ENCODE peak calls at places on chromosome 14, in four cellular contexts. One of them, this sample, is unnamed.

GRCh38 chr14:98798099-98798498 is 473.9 kb downstream of the BCL11B start:
- DNase-seq in progenitor cell of endocrine pancreas: no peak
- DNase-seq in psoas muscle: no peak
- DNase-seq in B cell: no peak
- DNase-seq in this sample: no peak

GRCh38 chr14:36655963-36656768 is 5.5 kb upstream of the PAX9 start:
- DNase-seq in progenitor cell of endocrine pancreas: peak
- DNase-seq in psoas muscle: no peak
- DNase-seq in B cell: no peak
- DNase-seq in this sample: peak

GRCh38 chr14:56888274-56888673 is 78.0 kb upstream of the OTX2 start:
- DNase-seq in progenitor cell of endocrine pancreas: no peak
- DNase-seq in B cell: no peak
- DNase-seq in psoas muscle: no peak
- DNase-seq in this sample: no peak

GRCh38 chr14:29896354-29896768 is 31.3 kb downstream of the PRKD1 start:
- DNase-seq in B cell: no peak
- DNase-seq in psoas muscle: no peak
- DNase-seq in progenitor cell of endocrine pancreas: no peak
- DNase-seq in this sample: no peak

GRCh38 chr14:100577321-100577985 is 9.8 kb downstream of the BEGAIN start:
- DNase-seq in B cell: no peak
- DNase-seq in psoas muscle: peak
- DNase-seq in progenitor cell of endocrine pancreas: no peak
- DNase-seq in this sample: no peak

GRCh38 chr14:24677956-24678355 is 44.0 kb upstream of the GZMB start:
- DNase-seq in psoas muscle: no peak
- DNase-seq in progenitor cell of endocrine pancreas: no peak
- DNase-seq in B cell: no peak
- DNase-seq in this sample: no peak

GRCh38 chr14:20415723-20416622 is 2.7 kb upstream of the TEP1 start:
- DNase-seq in psoas muscle: no peak
- DNase-seq in progenitor cell of endocrine pancreas: no peak
- DNase-seq in B cell: peak
- DNase-seq in this sample: peak

GRCh38 chr14:56357478-56357877 is 222.1 kb upstream of the TMEM260 start:
- DNase-seq in progenitor cell of endocrine pancreas: no peak
- DNase-seq in B cell: no peak
- DNase-seq in psoas muscle: no peak
- DNase-seq in this sample: no peak

GRCh38 chr14:105092912-105093425 is 27.7 kb upstream of the GPR132 start:
- DNase-seq in B cell: peak
- DNase-seq in progenitor cell of endocrine pancreas: no peak
- DNase-seq in psoas muscle: peak
- DNase-seq in this sample: peak

GRCh38 chr14:73785834-73786631 is 65.6 kb upstream of the PTGR2 start:
- DNase-seq in B cell: peak
- DNase-seq in psoas muscle: peak
- DNase-seq in progenitor cell of endocrine pancreas: peak
- DNase-seq in this sample: no peak
- TF ChIP-seq CTCF in B cell: peak
- TF ChIP-seq CTCF in psoas muscle: peak
- TF ChIP-seq CTCF in progenitor cell of endocrine pancreas: peak
- TF ChIP-seq CTCF in this sample: no peak

DNA sequence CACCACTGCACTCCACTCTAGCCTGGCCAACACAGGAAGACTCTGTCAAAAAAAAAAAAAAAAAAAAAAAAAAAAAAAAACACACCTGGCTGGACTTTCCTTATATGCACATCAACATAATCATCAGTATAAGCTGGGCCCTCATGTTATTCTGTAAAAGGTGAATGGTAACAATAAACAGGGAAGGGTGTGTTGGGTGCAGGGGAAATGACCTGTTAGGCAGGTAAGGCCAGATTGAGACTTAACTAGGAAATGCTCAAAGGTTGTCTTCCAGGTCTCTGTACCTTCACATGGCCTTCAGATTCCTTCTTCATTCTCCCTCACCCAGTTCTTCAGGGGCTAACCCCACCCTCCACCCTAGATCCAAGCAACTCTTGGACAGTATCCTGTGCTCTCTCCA is 47.5 kb downstream of the ESR2 start:
- DNase-seq in psoas muscle: no peak
- DNase-seq in B cell: no peak
- DNase-seq in progenitor cell of endocrine pancreas: no peak
- DNase-seq in this sample: no peak
- TF ChIP-seq CTCF in psoas muscle: no peak
- TF ChIP-seq CTCF in B cell: no peak
- TF ChIP-seq CTCF in progenitor cell of endocrine pancreas: no peak
- TF ChIP-seq CTCF in this sample: no peak

GRCh38 chr14:64953661-64954060 is 11.1 kb upstream of the GPX2 start:
- DNase-seq in B cell: no peak
- DNase-seq in progenitor cell of endocrine pancreas: no peak
- DNase-seq in psoas muscle: no peak
- DNase-seq in this sample: no peak

GRCh38 chr14:64953310-64953654 is 10.7 kb upstream of the GPX2 start:
- DNase-seq in progenitor cell of endocrine pancreas: no peak
- DNase-seq in B cell: no peak
- DNase-seq in psoas muscle: no peak
- DNase-seq in this sample: no peak

GRCh38 chr14:64951291-64951690 is 8.7 kb upstream of the GPX2 start:
- DNase-seq in progenitor cell of endocrine pancreas: no peak
- DNase-seq in B cell: no peak
- DNase-seq in psoas muscle: no peak
- DNase-seq in this sample: no peak

GRCh38 chr14:64951724-64952123 is 9.2 kb upstream of the GPX2 start:
- DNase-seq in psoas muscle: peak
- DNase-seq in progenitor cell of endocrine pancreas: no peak
- DNase-seq in B cell: no peak
- DNase-seq in this sample: no peak

GRCh38 chr14:64952598-64953309 is 10.2 kb upstream of the GPX2 start:
- DNase-seq in B cell: no peak
- DNase-seq in progenitor cell of endocrine pancreas: no peak
- DNase-seq in psoas muscle: no peak
- DNase-seq in this sample: peak
- TF ChIP-seq CTCF in B cell: no peak
- TF ChIP-seq CTCF in progenitor cell of endocrine pancreas: no peak
- TF ChIP-seq CTCF in psoas muscle: no peak
- TF ChIP-seq CTCF in this sample: peak

GRCh38 chr14:22477569-22478194 is 111.3 kb downstream of the DAD1 start:
- DNase-seq in progenitor cell of endocrine pancreas: no peak
- DNase-seq in psoas muscle: no peak
- DNase-seq in B cell: no peak
- DNase-seq in this sample: no peak
- TF ChIP-seq CTCF in progenitor cell of endocrine pancreas: no peak
- TF ChIP-seq CTCF in psoas muscle: no peak
- TF ChIP-seq CTCF in B cell: no peak
- TF ChIP-seq CTCF in this sample: no peak

GRCh38 chr14:64098120-64098519 is 196.1 kb downstream of the ESR2 start:
- DNase-seq in psoas muscle: no peak
- DNase-seq in progenitor cell of endocrine pancreas: no peak
- DNase-seq in B cell: no peak
- DNase-seq in this sample: no peak
- TF ChIP-seq CTCF in psoas muscle: no peak
- TF ChIP-seq CTCF in progenitor cell of endocrine pancreas: no peak
- TF ChIP-seq CTCF in B cell: no peak
- TF ChIP-seq CTCF in this sample: no peak

GRCh38 chr14:54566152-54566409 is 847 bp upstream of the SAMD4A start:
- DNase-seq in progenitor cell of endocrine pancreas: peak
- DNase-seq in psoas muscle: no peak
- DNase-seq in B cell: no peak
- DNase-seq in this sample: no peak

GRCh38 chr14:54565236-54566151 is 1.4 kb upstream of the SAMD4A start:
- DNase-seq in progenitor cell of endocrine pancreas: peak
- DNase-seq in psoas muscle: peak
- DNase-seq in B cell: peak
- DNase-seq in this sample: peak

GRCh38 chr14:54564071-54564798 is 2.7 kb upstream of the SAMD4A start:
- DNase-seq in psoas muscle: no peak
- DNase-seq in B cell: peak
- DNase-seq in progenitor cell of endocrine pancreas: no peak
- DNase-seq in this sample: peak

GRCh38 chr14:54566410-54567223 is at the start of gene SAMD4A:
- DNase-seq in B cell: peak
- DNase-seq in psoas muscle: peak
- DNase-seq in progenitor cell of endocrine pancreas: peak
- DNase-seq in this sample: peak

GRCh38 chr14:54564799-54565235 is 2.1 kb upstream of the SAMD4A start:
- DNase-seq in B cell: no peak
- DNase-seq in psoas muscle: no peak
- DNase-seq in progenitor cell of endocrine pancreas: no peak
- DNase-seq in this sample: no peak
- TF ChIP-seq CTCF in B cell: no peak
- TF ChIP-seq CTCF in psoas muscle: no peak
- TF ChIP-seq CTCF in progenitor cell of endocrine pancreas: no peak
- TF ChIP-seq CTCF in this sample: no peak